ENCODE peak calls at places on chromosomes 11 and 22, in six cellular contexts. F is GM12891, V is K562, S is transverse colon, B is sigmoid colon, N is GM23338. G is an unnamed sample.

GRCh38 chr11:31022080-31022479 is 347.5 kb downstream of the DCDC1 start:
- DNase-seq in F (no peak), V (no peak), S (no peak), B (no peak), N (no peak), G (no peak)

GRCh38 chr22:26322179-26322905 is 106.7 kb upstream of the ASPHD2 start:
- DNase-seq in F (no peak), V (no peak), S (no peak), B (no peak), N (no peak), G (no peak)

GRCh38 chr11:7513210-7514098 is at the start of gene PPFIBP2:
- DNase-seq in F (peak), V (peak), S (peak), B (peak), N (peak), G (peak)

GRCh38 chr22:39171623-39172264 is 19.3 kb upstream of the CBX7 start:
- DNase-seq in F (no peak), V (no peak), S (no peak), B (no peak), N (peak), G (no peak)

GRCh38 chr11:19116315-19116970 is 525 bp upstream of the ZDHHC13 start:
- DNase-seq in F (peak), V (no peak), S (no peak), B (no peak), N (peak), G (no peak)

GRCh38 chr22:27704581-27704980 is 97.0 kb downstream of the MN1 start:
- DNase-seq in F (no peak), V (no peak), S (no peak), B (no peak), N (no peak), G (no peak)

GRCh38 chr11:128926000-128926399 is 16.7 kb downstream of the TP53AIP1 start:
- DNase-seq in F (no peak), V (no peak), S (no peak), B (no peak), N (no peak), G (no peak)

GRCh38 chr22:40040927-40041326 is 46.2 kb downstream of the FAM83F start:
- DNase-seq in F (no peak), V (peak), S (peak), B (peak), N (no peak), G (no peak)

GRCh38 chr11:63906585-63906984 is 10.4 kb downstream of the RCOR2 start:
- DNase-seq in F (no peak), V (peak), S (peak), B (no peak), N (peak), G (peak)

GRCh38 chr11:72225411-72225951 is 914 bp downstream of the INPPL1 start:
- DNase-seq in F (no peak), V (peak), S (no peak), B (peak), N (peak), G (no peak)

GRCh38 chr22:20080776-20081654 is 974 bp downstream of the DGCR8 start:
- DNase-seq in F (no peak), V (peak), S (peak), B (no peak), N (peak), G (no peak)

GRCh38 chr22:23054531-23055257 is 15.6 kb upstream of the GNAZ start:
- DNase-seq in F (no peak), V (no peak), S (no peak), B (no peak), N (no peak), G (peak)

GRCh38 chr22:26953380-26953807 is 296.0 kb downstream of the MIAT start:
- DNase-seq in F (no peak), V (no peak), S (no peak), B (no peak), N (peak), G (no peak)

GRCh38 chr11:14269956-14270355 is 89.0 kb downstream of the RRAS2 start:
- DNase-seq in F (no peak), V (no peak), S (no peak), B (no peak), N (no peak), G (no peak)

GRCh38 chr11:60777572-60777971 is 7.6 kb upstream of the MS4A10 start:
- DNase-seq in F (no peak), V (no peak), S (no peak), B (no peak), N (no peak), G (no peak)

GRCh38 chr22:33347002-33347401 is 288.8 kb upstream of the SYN3 start:
- DNase-seq in F (no peak), V (no peak), S (no peak), B (no peak), N (no peak), G (no peak)

GRCh38 chr11:38019072-38019775 is 1421.2 kb upstream of the RAG2 start:
- DNase-seq in F (no peak), V (no peak), S (no peak), B (no peak), N (peak), G (no peak)

DNA sequence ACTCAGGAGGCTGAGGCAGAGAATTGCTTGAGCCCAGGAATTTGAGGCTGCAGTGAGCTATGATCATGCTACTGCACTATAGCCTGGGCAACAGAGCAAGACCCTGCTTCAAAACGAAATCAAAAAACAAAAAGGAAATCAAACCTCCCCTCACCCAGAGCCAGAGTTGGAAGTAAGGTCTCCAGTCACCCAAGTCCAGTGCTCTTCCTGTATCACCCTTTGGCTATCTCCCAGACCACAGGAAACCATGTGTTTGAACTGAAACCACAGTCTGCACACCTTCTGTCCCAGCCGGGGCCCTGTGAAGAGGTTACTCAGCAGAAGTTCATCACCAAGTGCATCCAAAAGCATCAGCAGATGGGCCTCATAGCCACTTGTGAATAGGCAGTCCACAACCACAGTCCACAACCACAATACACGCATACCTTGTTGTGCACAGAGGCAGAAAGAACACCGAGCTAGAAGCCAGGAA is 4.6 kb downstream of the MYH9 start:
- DNase-seq in F (peak), V (peak), S (peak), B (no peak), N (no peak), G (peak)
- TF ChIP-seq POLR2AphosphoS5 in F (no peak), V (no peak), S (peak), B (peak), N (no peak), G (peak)

GRCh38 chr11:6489338-6489737 is 7.7 kb upstream of the DNHD1 start:
- DNase-seq in F (no peak), V (no peak), S (no peak), B (no peak), N (no peak), G (no peak)
- TF ChIP-seq POLR2AphosphoS5 in F (no peak), V (no peak), S (no peak), B (no peak), N (no peak), G (no peak)

GRCh38 chr11:1020211-1020905 is 16.2 kb downstream of the MUC6 start:
- DNase-seq in F (no peak), V (no peak), S (no peak), B (no peak), N (no peak), G (no peak)

GRCh38 chr11:1022908-1023810 is 13.4 kb downstream of the MUC6 start:
- DNase-seq in F (no peak), V (no peak), S (no peak), B (no peak), N (no peak), G (no peak)

GRCh38 chr11:1024597-1025409 is 11.7 kb downstream of the MUC6 start:
- DNase-seq in F (no peak), V (no peak), S (no peak), B (no peak), N (no peak), G (no peak)

GRCh38 chr11:1023811-1024596 is 12.5 kb downstream of the MUC6 start:
- DNase-seq in F (no peak), V (no peak), S (no peak), B (no peak), N (no peak), G (no peak)

DNA sequence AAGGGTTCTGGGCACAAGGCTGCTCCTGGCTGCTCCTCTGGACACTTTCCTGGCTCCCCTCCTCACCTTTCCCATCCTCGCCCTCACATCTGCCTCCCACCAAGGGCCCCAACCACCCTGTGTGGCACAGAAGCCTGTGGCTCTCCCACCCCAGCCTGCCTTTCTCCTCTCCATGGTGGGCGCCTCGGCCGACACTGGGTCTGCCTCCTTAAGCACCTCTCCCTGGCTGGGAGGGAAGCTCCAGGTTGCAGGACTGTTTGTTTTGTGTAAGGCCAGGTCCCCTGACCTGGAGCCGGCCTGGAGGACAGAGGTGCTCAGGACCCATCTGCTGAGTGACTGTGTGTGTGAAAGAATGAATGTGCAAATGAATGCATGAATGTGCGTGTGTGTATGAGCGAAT is 14.1 kb downstream of the MUC6 start:
- DNase-seq in F (no peak), V (no peak), S (no peak), B (no peak), N (no peak), G (no peak)
- TF ChIP-seq POLR2AphosphoS5 in F (no peak), V (no peak), S (no peak), B (no peak), N (no peak), G (no peak)

GRCh38 chr11:10294289-10294953 is 402 bp upstream of the SBF2 start:
- DNase-seq in F (no peak), V (no peak), S (peak), B (peak), N (peak), G (no peak)
- TF ChIP-seq POLR2AphosphoS5 in F (no peak), V (no peak), S (peak), B (peak), N (peak), G (peak)

GRCh38 chr11:123054301-123055065 is 7.5 kb downstream of the HSPA8 start:
- DNase-seq in F (peak), V (peak), S (no peak), B (no peak), N (peak), G (no peak)
- TF ChIP-seq POLR2AphosphoS5 in F (peak), V (peak), S (no peak), B (no peak), N (no peak), G (no peak)

GRCh38 chr11:2838091-2838490 is 47.5 kb downstream of the CDKN1C start:
- DNase-seq in F (no peak), V (no peak), S (no peak), B (no peak), N (no peak), G (peak)

GRCh38 chr11:2837651-2838050 is 47.9 kb downstream of the CDKN1C start:
- DNase-seq in F (no peak), V (no peak), S (no peak), B (no peak), N (no peak), G (no peak)

GRCh38 chr11:2835768-2836150 is 49.8 kb downstream of the CDKN1C start:
- DNase-seq in F (no peak), V (no peak), S (no peak), B (no peak), N (no peak), G (no peak)

GRCh38 chr11:2836335-2837095 is 49.1 kb downstream of the CDKN1C start:
- DNase-seq in F (no peak), V (no peak), S (no peak), B (no peak), N (no peak), G (no peak)

DNA sequence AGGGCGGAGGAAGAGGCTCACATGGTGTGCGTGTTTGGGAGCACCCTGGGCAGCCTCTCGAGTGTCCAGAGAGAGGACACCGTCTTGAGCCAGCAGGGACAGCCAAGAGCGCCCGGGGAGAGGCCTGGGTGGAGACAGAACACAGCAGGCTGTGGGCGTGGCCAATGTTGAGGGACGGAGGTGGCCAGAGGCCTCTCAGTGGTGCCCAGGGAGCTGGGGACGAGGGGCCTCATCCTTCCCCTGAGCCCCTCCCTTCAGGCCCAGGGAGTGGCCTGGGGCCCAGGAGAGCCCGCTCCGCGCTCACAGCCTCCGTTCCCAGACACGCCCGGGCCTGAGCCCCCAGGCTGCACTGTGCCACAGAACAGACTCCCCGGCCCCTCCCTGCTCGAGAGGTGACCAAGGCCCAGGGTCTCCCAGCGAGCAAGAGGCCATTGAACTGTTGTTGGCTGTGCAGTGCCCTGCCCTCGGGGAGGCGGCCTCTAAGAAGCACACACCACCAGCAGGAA is 48.4 kb downstream of the CDKN1C start:
- DNase-seq in F (no peak), V (peak), S (peak), B (peak), N (peak), G (peak)
- TF ChIP-seq POLR2AphosphoS5 in F (no peak), V (no peak), S (no peak), B (no peak), N (no peak), G (no peak)

GRCh38 chr11:122199661-122200060 is 83.6 kb upstream of the BLID start:
- DNase-seq in F (no peak), V (no peak), S (no peak), B (no peak), N (no peak), G (no peak)
- TF ChIP-seq POLR2AphosphoS5 in F (no peak), V (no peak), S (no peak), B (no peak), N (no peak), G (no peak)

GRCh38 chr11:95512682-95513081 is 276.9 kb downstream of the FAM76B start:
- DNase-seq in F (no peak), V (peak), S (peak), B (peak), N (no peak), G (no peak)

GRCh38 chr11:95515379-95515778 is 274.2 kb downstream of the FAM76B start:
- DNase-seq in F (no peak), V (no peak), S (no peak), B (no peak), N (no peak), G (no peak)

GRCh38 chr11:95514386-95515145 is 275.0 kb downstream of the FAM76B start:
- DNase-seq in F (no peak), V (no peak), S (no peak), B (no peak), N (no peak), G (no peak)

GRCh38 chr11:95508219-95508880 is 277.3 kb upstream of the SESN3 start:
- DNase-seq in F (no peak), V (no peak), S (no peak), B (no peak), N (peak), G (no peak)

GRCh38 chr11:95512177-95512576 is 277.4 kb downstream of the FAM76B start:
- DNase-seq in F (no peak), V (no peak), S (peak), B (peak), N (no peak), G (no peak)
- TF ChIP-seq POLR2AphosphoS5 in F (no peak), V (no peak), S (peak), B (peak), N (no peak), G (no peak)

DNA sequence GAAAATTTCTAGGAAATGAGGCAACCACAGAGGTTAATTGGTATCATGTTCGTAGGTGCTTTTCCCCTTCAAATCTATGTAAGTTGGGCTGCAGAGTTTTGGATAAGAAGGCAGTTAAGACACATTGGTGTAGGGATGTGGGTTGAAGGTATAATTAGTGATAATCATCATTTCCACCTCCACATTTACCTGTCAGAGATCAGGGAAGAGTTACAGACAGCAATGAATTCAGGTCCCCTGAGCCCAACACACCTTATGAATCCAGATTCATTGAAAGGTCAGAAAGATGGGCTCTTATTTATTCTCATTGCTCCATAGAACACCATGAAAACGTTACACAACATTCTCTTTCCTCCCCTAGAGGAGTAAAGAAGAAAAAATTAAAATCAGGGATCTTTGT is 308.7 kb downstream of the C11orf87 start:
- DNase-seq in F (no peak), V (no peak), S (no peak), B (no peak), N (no peak), G (no peak)
- TF ChIP-seq POLR2AphosphoS5 in F (no peak), V (no peak), S (no peak), B (no peak), N (no peak), G (no peak)

DNA sequence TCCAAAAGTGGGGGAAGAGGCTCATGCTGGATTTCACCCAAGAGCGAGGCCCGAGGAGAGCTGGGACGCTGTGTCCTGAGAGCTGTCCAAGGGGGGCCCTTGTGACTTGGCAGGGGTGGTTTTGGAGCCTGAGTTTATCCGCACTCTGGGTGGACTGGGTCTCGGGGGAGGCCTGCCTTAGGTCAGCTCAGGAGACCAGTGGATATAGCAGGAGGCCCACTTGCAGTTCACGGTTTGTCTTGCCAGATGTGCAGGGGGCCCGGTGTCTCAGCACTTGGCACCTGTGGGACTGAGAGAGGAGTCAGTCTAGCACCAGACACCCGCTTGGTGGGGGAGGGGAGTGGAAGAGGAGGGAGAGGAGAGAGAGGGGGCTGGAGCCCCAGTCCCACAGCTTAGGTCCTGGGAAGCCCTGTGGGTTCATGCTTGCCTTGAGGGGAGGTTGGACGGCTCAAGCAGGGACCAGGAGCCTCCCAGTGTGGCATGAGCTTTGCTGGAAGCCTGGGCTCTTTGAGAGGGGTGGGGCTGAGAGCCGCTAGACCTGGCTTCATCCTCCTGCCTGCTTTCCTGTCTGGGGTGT is 33.4 kb downstream of the PARVB start:
- DNase-seq in F (no peak), V (no peak), S (peak), B (peak), N (no peak), G (no peak)
- TF ChIP-seq POLR2AphosphoS5 in F (no peak), V (no peak), S (peak), B (peak), N (no peak), G (no peak)